ENCODE peak calls at places on chromosomes 6 and 20, in six cellular contexts. E is K562, D is GM12891, Q is H1, C is HepG2, R is GM12878. B is an unnamed sample.

GRCh38 chr20:36859282-36859555 is 16.7 kb upstream of the TLDC2 start:
- DNase-seq in E (no peak), D (no peak), Q (no peak), C (no peak), R (no peak), B (no peak)

GRCh38 chr6:63527658-63528514 is 44.4 kb upstream of the LOC128125822 start:
- DNase-seq in E (no peak), D (no peak), Q (no peak), C (peak), R (no peak), B (no peak)

GRCh38 chr20:62400021-62400420 is 7.1 kb downstream of the CABLES2 start:
- DNase-seq in E (no peak), D (no peak), Q (no peak), C (no peak), R (no peak), B (no peak)

GRCh38 chr6:53461041-53461656 is 83.8 kb downstream of the GCLC start:
- DNase-seq in E (no peak), D (no peak), Q (no peak), C (no peak), R (peak), B (no peak)

GRCh38 chr6:4402477-4402976 is 267.2 kb upstream of the ECI2 start:
- DNase-seq in E (no peak), D (no peak), Q (no peak), C (peak), R (no peak), B (no peak)

GRCh38 chr20:433300-433975 is 25.3 kb downstream of the RBCK1 start:
- DNase-seq in E (no peak), D (peak), Q (no peak), C (no peak), R (peak), B (peak)

GRCh38 chr6:67653561-67653960 is 981.5 kb upstream of the ADGRB3 start:
- DNase-seq in E (no peak), D (no peak), Q (no peak), C (no peak), R (no peak), B (no peak)

GRCh38 chr20:23367770-23368169 is 5.8 kb downstream of the GZF1 start:
- DNase-seq in E (no peak), D (no peak), Q (no peak), C (no peak), R (no peak), B (no peak)

GRCh38 chr6:162849269-162849668 is 121.5 kb downstream of the PACRG start:
- DNase-seq in E (no peak), D (no peak), Q (no peak), C (no peak), R (no peak), B (no peak)

GRCh38 chr6:108694816-108695215 is 134.1 kb downstream of the FOXO3 start:
- DNase-seq in E (no peak), D (no peak), Q (no peak), C (no peak), R (no peak), B (no peak)

GRCh38 chr6:98835149-98836024 is 1.0 kb downstream of the POU3F2 start:
- DNase-seq in E (no peak), D (no peak), Q (peak), C (no peak), R (no peak), B (no peak)

GRCh38 chr6:151317995-151318365 is 73.4 kb downstream of the ZBTB2 start:
- DNase-seq in E (no peak), D (no peak), Q (no peak), C (peak), R (no peak), B (no peak)

GRCh38 chr20:62963614-62964397 is 11.3 kb downstream of the SLC17A9 start:
- DNase-seq in E (no peak), D (no peak), Q (no peak), C (no peak), R (no peak), B (no peak)

GRCh38 chr20:16261733-16262277 is 311.4 kb downstream of the KIF16B start:
- DNase-seq in E (peak), D (no peak), Q (no peak), C (no peak), R (no peak), B (no peak)

GRCh38 chr20:16257813-16258430 is 315.3 kb downstream of the KIF16B start:
- DNase-seq in E (no peak), D (no peak), Q (no peak), C (no peak), R (no peak), B (no peak)

GRCh38 chr20:16258766-16259165 is 314.5 kb downstream of the KIF16B start:
- DNase-seq in E (no peak), D (no peak), Q (no peak), C (no peak), R (no peak), B (no peak)

GRCh38 chr20:16260911-16261310 is 312.3 kb downstream of the KIF16B start:
- DNase-seq in E (no peak), D (no peak), Q (no peak), C (no peak), R (no peak), B (no peak)

GRCh38 chr20:16256981-16257380 is 316.3 kb downstream of the KIF16B start:
- DNase-seq in E (no peak), D (no peak), Q (no peak), C (no peak), R (no peak), B (no peak)
- TF ChIP-seq POLR2AphosphoS5 in E (no peak), D (no peak), Q (no peak), C (no peak), R (no peak), B (no peak)

DNA sequence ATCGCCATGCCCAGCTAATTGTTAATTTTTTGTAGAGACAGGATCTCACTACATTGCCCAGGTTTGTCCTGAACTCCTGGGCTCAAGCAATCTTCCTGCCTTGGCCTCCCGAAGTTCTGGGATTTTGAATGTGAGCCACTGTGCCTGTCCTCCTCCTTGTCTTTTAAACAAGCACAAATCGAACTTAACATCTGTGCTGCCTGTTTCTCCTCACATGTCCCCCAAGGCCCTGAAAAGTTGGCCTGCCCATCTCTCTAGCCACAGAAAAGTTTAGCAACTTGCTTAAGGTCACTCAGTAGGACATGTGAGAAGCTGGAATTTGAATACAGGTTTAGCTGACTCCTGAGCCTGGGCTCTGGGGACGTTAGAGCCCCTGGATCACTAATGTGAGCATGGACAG is 115.7 kb upstream of the KCNG1 start:
- DNase-seq in E (no peak), D (no peak), Q (no peak), C (no peak), R (no peak), B (no peak)
- TF ChIP-seq POLR2A in E (no peak), D (no peak), Q (no peak), C (no peak), R (no peak), B (no peak)

GRCh38 chr20:11158589-11158988 is 484.8 kb upstream of the JAG1 start:
- DNase-seq in E (no peak), D (no peak), Q (no peak), C (no peak), R (no peak), B (no peak)

GRCh38 chr20:11156922-11157321 is 483.1 kb upstream of the JAG1 start:
- DNase-seq in E (no peak), D (no peak), Q (no peak), C (no peak), R (no peak), B (no peak)

GRCh38 chr20:11158146-11158545 is 484.3 kb upstream of the JAG1 start:
- DNase-seq in E (no peak), D (no peak), Q (no peak), C (no peak), R (no peak), B (no peak)

GRCh38 chr20:11155156-11155805 is 481.5 kb upstream of the JAG1 start:
- DNase-seq in E (no peak), D (no peak), Q (no peak), C (no peak), R (no peak), B (no peak)

GRCh38 chr20:11159728-11160127 is 485.9 kb upstream of the JAG1 start:
- DNase-seq in E (no peak), D (no peak), Q (no peak), C (no peak), R (peak), B (no peak)
- TF ChIP-seq TAF1 in E (no peak), D (no peak), Q (no peak), C (no peak), R (no peak), B (no peak)

GRCh38 chr20:51335329-51335841 is 207.1 kb downstream of the NFATC2 start:
- DNase-seq in E (no peak), D (no peak), Q (no peak), C (no peak), R (no peak), B (peak)
- TF ChIP-seq POLR2AphosphoS5 in E (no peak), D (no peak), Q (no peak), C (no peak), R (no peak), B (no peak)

GRCh38 chr6:136822051-136822378 is 377 bp upstream of the PEX7 start:
- DNase-seq in E (no peak), D (no peak), Q (peak), C (no peak), R (no peak), B (no peak)

GRCh38 chr6:136823128-136823660 is 802 bp downstream of the PEX7 start:
- DNase-seq in E (no peak), D (no peak), Q (no peak), C (no peak), R (no peak), B (no peak)

GRCh38 chr6:136820541-136820940 is 1.9 kb upstream of the PEX7 start:
- DNase-seq in E (no peak), D (no peak), Q (no peak), C (no peak), R (no peak), B (no peak)

GRCh38 chr6:136826216-136826615 is 3.8 kb downstream of the PEX7 start:
- DNase-seq in E (no peak), D (no peak), Q (no peak), C (no peak), R (no peak), B (no peak)

DNA sequence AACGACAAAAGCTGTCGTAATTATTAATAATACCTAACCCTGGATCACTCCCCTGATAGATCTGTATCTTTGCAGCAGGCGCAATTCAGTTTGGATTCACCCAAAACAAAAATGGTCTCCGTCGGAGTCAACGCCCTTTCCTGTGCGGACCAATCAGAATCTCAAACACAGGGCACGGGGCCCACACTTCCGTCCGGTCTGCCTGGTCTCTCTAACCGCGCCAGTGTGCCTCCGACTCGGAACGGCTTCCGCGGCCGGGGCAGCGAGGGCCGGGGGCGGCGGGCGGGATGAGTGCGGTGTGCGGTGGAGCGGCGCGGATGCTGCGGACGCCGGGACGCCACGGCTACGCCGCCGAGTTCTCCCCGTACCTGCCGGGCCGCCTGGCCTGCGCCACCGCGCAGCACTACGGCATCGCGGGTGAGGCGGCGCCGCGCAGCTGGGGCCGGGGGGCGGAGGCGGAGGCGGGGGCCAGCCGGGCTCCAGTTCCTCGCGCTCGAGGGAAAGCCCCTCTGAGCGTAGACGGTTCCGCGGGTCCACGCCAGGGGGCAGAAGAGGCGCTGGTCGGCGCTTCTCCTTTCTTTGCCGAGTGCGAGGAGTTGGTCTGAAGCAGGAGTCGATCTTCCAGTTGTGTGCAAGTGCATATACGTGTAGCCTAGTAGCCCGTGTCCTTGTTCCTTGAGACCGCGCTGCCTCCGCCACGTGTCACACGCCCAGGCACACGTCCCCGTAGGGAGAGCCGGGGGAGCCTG is at the start of gene PEX7:
- DNase-seq in E (peak), D (peak), Q (peak), C (peak), R (peak), B (peak)
- TF ChIP-seq POLR2A in E (peak), D (peak), Q (peak), C (no peak), R (peak), B (peak)

GRCh38 chr6:34580707-34581560 is 24.8 kb upstream of the SPDEF start:
- DNase-seq in E (no peak), D (no peak), Q (no peak), C (no peak), R (no peak), B (no peak)
- TF ChIP-seq TAF1 in E (no peak), D (no peak), Q (no peak), C (no peak), R (no peak), B (no peak)

GRCh38 chr20:49285233-49285668 is 7.4 kb upstream of the ZNFX1 start:
- DNase-seq in E (no peak), D (no peak), Q (no peak), C (no peak), R (no peak), B (no peak)
- TF ChIP-seq POLR2AphosphoS5 in E (no peak), D (no peak), Q (no peak), C (peak), R (peak), B (peak)

DNA sequence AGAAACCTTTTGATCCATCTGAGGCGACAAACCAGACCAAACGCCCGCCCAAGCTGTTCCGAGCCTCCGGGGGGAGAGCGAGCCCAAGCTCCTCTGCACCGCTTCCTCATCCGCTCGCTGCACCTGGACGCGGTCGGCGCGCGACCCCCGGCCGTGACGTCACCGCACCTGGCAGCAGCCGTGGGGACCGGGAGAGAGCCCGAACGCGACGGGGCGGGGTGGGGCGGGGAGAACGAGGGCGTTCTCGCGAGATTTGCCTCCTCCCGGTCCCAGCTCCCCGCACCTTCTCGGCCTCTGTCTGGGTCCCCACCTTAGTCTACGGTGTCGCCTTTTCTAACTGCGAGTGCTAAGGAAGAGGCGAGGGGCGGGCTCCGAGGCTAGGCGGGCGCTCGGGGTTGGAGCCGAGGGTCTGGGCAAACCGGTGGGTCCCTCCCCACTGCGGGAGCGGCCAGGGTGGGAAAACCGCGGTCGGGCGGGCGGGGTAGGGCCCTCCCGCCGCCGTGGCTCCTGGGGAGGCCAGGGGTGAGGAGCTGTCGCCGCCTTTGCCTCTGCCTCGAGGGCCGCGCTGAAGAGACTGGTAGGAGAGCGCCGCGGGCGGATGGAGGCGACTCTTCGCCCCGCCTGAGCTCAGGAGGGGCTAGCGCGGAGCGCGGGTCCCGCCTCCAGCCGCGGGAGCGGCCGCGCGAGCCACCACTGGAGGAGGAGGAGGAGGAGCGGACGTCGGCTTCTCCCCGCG is at the start of gene CD2AP:
- DNase-seq in E (peak), D (peak), Q (peak), C (peak), R (peak), B (peak)
- TF ChIP-seq POLR2A in E (peak), D (peak), Q (peak), C (peak), R (peak), B (peak)

DNA sequence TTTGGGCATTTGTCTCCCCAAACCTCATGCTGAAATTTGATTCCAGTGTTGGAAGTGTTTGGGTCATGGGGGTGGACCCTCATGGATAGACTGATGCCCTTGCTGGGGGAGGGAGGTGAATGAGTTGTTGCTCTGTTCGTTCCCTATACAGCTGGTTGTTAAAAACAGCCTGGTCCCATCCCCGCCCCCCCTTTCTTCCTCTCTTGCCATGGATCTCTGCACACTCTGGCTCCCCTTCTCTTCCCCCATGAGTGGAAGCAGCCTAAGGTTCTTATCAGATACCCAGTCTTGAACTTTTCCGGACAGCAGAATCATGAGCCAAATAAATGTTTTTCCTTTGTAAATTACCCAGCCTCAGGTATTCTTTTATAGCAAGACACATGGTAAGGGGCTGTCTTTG is 31.1 kb downstream of the SLC9A8 start:
- DNase-seq in E (no peak), D (no peak), Q (no peak), C (no peak), R (no peak), B (no peak)
- TF ChIP-seq TAF1 in E (no peak), D (no peak), Q (no peak), C (no peak), R (no peak), B (no peak)

DNA sequence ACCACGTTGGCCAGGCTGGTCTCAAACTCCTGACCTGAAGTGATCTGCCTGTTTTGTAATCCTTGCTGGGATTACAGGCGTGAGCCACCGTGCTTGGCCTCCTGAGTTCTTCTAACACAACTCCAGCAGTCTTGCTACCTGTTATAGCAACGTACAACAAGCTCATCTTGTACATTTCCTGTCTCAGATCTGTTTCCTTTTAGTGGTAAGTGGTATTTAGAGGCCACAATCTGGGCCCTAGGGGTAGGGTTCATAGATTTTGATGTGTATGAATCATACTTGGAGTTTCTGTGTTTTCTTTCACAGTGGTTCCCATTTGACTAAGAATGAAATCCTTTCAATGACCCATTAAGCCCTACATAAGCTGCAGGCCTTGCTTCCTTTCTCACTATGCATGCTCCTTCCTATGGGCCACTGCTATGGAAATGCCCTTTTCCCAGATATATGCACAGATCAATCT is 27.1 kb upstream of the SYNCRIP start:
- DNase-seq in E (no peak), D (peak), Q (peak), C (no peak), R (peak), B (peak)
- TF ChIP-seq POLR2AphosphoS5 in E (no peak), D (no peak), Q (peak), C (no peak), R (peak), B (peak)

B was measured in GM12892.